ENCODE peak calls at places on chromosomes 11 and 22, in five cellular contexts. One of them, this sample, is unnamed.

GRCh38 chr11:27977527-27977926 is 130.4 kb downstream of the KIF18A start:
- DNase-seq in body of pancreas: no peak
- DNase-seq in kidney glomerular epithelial cell: no peak
- DNase-seq in activated CD4-positive, CD25-positive, alpha-beta regulatory T cell: no peak
- DNase-seq in G401: no peak
- DNase-seq in this sample: no peak

GRCh38 chr22:33866521-33866920 is 53.8 kb downstream of the LARGE1 start:
- DNase-seq in body of pancreas: no peak
- DNase-seq in kidney glomerular epithelial cell: no peak
- DNase-seq in activated CD4-positive, CD25-positive, alpha-beta regulatory T cell: no peak
- DNase-seq in G401: no peak
- DNase-seq in this sample: no peak

GRCh38 chr11:75430692-75431532 is 2.1 kb downstream of the KLHL35 start:
- DNase-seq in body of pancreas: no peak
- DNase-seq in kidney glomerular epithelial cell: no peak
- DNase-seq in activated CD4-positive, CD25-positive, alpha-beta regulatory T cell: no peak
- DNase-seq in G401: no peak
- DNase-seq in this sample: no peak

GRCh38 chr22:21978564-21979386 is 3.8 kb downstream of the TOP3B start:
- DNase-seq in body of pancreas: no peak
- DNase-seq in kidney glomerular epithelial cell: no peak
- DNase-seq in activated CD4-positive, CD25-positive, alpha-beta regulatory T cell: no peak
- DNase-seq in G401: peak; percentile 91
- DNase-seq in this sample: no peak

GRCh38 chr11:101195294-101195693 is 65.7 kb upstream of the PGR start:
- DNase-seq in body of pancreas: no peak
- DNase-seq in kidney glomerular epithelial cell: no peak
- DNase-seq in activated CD4-positive, CD25-positive, alpha-beta regulatory T cell: no peak
- DNase-seq in G401: no peak
- DNase-seq in this sample: no peak

GRCh38 chr11:78469905-78470304 is 52.3 kb upstream of the GAB2 start:
- DNase-seq in body of pancreas: no peak
- DNase-seq in kidney glomerular epithelial cell: no peak
- DNase-seq in activated CD4-positive, CD25-positive, alpha-beta regulatory T cell: no peak
- DNase-seq in G401: peak; percentile 2
- DNase-seq in this sample: no peak

GRCh38 chr11:1889941-1890855 is 1.5 kb downstream of the PRR33 start:
- DNase-seq in body of pancreas: peak; percentile 9
- DNase-seq in kidney glomerular epithelial cell: no peak
- DNase-seq in activated CD4-positive, CD25-positive, alpha-beta regulatory T cell: no peak
- DNase-seq in G401: no peak
- DNase-seq in this sample: no peak

GRCh38 chr11:128328955-128329551 is 258.3 kb downstream of the ETS1 start:
- DNase-seq in body of pancreas: no peak
- DNase-seq in kidney glomerular epithelial cell: no peak
- DNase-seq in activated CD4-positive, CD25-positive, alpha-beta regulatory T cell: no peak
- DNase-seq in G401: no peak
- DNase-seq in this sample: no peak

GRCh38 chr11:8234425-8234821 is 29.3 kb downstream of the LMO1 start:
- DNase-seq in body of pancreas: no peak
- DNase-seq in kidney glomerular epithelial cell: no peak
- DNase-seq in activated CD4-positive, CD25-positive, alpha-beta regulatory T cell: no peak
- DNase-seq in G401: no peak
- DNase-seq in this sample: no peak

GRCh38 chr22:28977481-28977971 is 84.1 kb downstream of the C22orf31 start:
- DNase-seq in body of pancreas: peak; percentile 24
- DNase-seq in kidney glomerular epithelial cell: peak; percentile 59
- DNase-seq in activated CD4-positive, CD25-positive, alpha-beta regulatory T cell: no peak
- DNase-seq in G401: peak; percentile 38
- DNase-seq in this sample: no peak

GRCh38 chr11:22807855-22808558 is 21.6 kb downstream of the SVIP start:
- DNase-seq in body of pancreas: no peak
- DNase-seq in kidney glomerular epithelial cell: no peak
- DNase-seq in activated CD4-positive, CD25-positive, alpha-beta regulatory T cell: no peak
- DNase-seq in G401: no peak
- DNase-seq in this sample: no peak

GRCh38 chr22:50329236-50329635 is 2.4 kb upstream of the DENND6B start:
- DNase-seq in body of pancreas: no peak
- DNase-seq in kidney glomerular epithelial cell: no peak
- DNase-seq in activated CD4-positive, CD25-positive, alpha-beta regulatory T cell: no peak
- DNase-seq in G401: no peak
- DNase-seq in this sample: no peak

GRCh38 chr11:65132988-65133700 is 1.2 kb downstream of the SYVN1 start:
- DNase-seq in body of pancreas: peak; percentile 91
- DNase-seq in kidney glomerular epithelial cell: peak; percentile 31
- DNase-seq in activated CD4-positive, CD25-positive, alpha-beta regulatory T cell: peak; percentile 18
- DNase-seq in G401: no peak
- DNase-seq in this sample: peak; percentile 91

GRCh38 chr11:92340839-92341238 is 116.2 kb downstream of the FAT3 start:
- DNase-seq in body of pancreas: no peak
- DNase-seq in kidney glomerular epithelial cell: no peak
- DNase-seq in activated CD4-positive, CD25-positive, alpha-beta regulatory T cell: no peak
- DNase-seq in G401: no peak
- DNase-seq in this sample: peak; percentile 23

GRCh38 chr11:86460461-86461404 is 86.0 kb downstream of the CCDC81 start:
- DNase-seq in body of pancreas: no peak
- DNase-seq in kidney glomerular epithelial cell: peak; percentile 70
- DNase-seq in activated CD4-positive, CD25-positive, alpha-beta regulatory T cell: no peak
- DNase-seq in G401: peak; percentile 19
- DNase-seq in this sample: no peak

GRCh38 chr22:50507421-50507990 is at the start of gene LMF2:
- DNase-seq in body of pancreas: peak; percentile 94
- DNase-seq in kidney glomerular epithelial cell: peak; percentile 88
- DNase-seq in activated CD4-positive, CD25-positive, alpha-beta regulatory T cell: peak; percentile 100
- DNase-seq in G401: no peak
- DNase-seq in this sample: peak; percentile 96